ENCODE peak calls at places on chromosomes 16 and 17, in four cellular contexts. C, A, U and Y are unnamed samples.

GRCh38 chr16:67254809-67255552 is 6.2 kb downstream of the SLC9A5 start:
- DNase-seq in C (peak; percentile 49), U (no peak), A (no peak), Y (no peak)

GRCh38 chr17:67365762-67366192 is 600 bp downstream of the PSMD12 start:
- DNase-seq in U (peak; percentile 61), C (peak; percentile 26), A (no peak), Y (no peak)

GRCh38 chr17:14859521-14859920 is 405.6 kb downstream of the PMP22 start:
- DNase-seq in C (no peak), U (no peak), A (no peak), Y (no peak)

GRCh38 chr17:41873559-41874292 is 8.5 kb upstream of the KLHL11 start:
- DNase-seq in U (no peak), C (no peak), A (no peak), Y (no peak)

GRCh38 chr17:31549121-31549524 is 157.6 kb downstream of the RAB11FIP4 start:
- DNase-seq in C (no peak), A (no peak), U (peak; percentile 31), Y (no peak)

GRCh38 chr16:74107795-74108610 is 188.6 kb upstream of the PSMD7 start:
- DNase-seq in C (peak; percentile 40), A (peak; percentile 80), U (peak; percentile 61), Y (peak; percentile 57)

GRCh38 chr17:82964851-82965341 is 114.5 kb upstream of the METRNL start:
- DNase-seq in C (no peak), U (no peak), A (no peak), Y (no peak)

GRCh38 chr16:85126731-85127662 is 14.7 kb upstream of the CIBAR2 start:
- DNase-seq in C (peak; percentile 64), A (peak; percentile 45), U (no peak), Y (peak; percentile 47)

GRCh38 chr16:61862221-61862620 is 174.0 kb downstream of the CDH8 start:
- DNase-seq in U (no peak), C (no peak), A (no peak), Y (no peak)

GRCh38 chr17:17694229-17695081 is 13.2 kb downstream of the RAI1 start:
- DNase-seq in A (peak; percentile 70), U (peak; percentile 45), C (peak; percentile 90), Y (peak; percentile 82)

GRCh38 chr16:85418978-85419491 is 194.1 kb upstream of the GSE1 start:
- DNase-seq in A (peak; percentile 28), C (no peak), U (no peak), Y (no peak)

GRCh38 chr17:40415390-40415789 is 2.3 kb downstream of the TOP2A start:
- DNase-seq in C (no peak), U (peak; percentile 38), A (no peak), Y (no peak)

DNA sequence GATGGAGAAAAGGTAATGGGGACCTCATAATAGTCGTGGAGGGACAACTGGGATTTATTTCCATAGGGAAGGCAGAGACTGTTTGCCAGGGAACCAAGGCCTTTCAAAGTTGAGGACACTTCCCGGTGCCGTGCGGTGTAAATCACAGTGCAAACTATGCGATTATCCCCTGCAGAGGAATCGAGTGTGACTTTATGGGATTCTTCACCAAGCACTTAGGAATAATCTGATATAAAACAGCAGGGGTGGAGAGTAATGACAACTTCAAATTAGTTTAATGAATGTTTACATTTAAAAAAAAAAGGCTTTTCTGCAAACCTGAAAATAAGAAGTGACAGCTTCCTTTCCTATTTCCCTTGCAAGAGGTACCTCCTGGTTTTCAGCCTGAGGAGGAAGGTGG is 538.2 kb downstream of the MAF start:
- DNase-seq in U (no peak), A (no peak), C (no peak), Y (peak; percentile 34)
- TF ChIP-seq ELF4 in U (no peak), A (no peak), C (no peak), Y (no peak)

GRCh38 chr17:3792481-3792880 is 8.5 kb downstream of the ITGAE start:
- DNase-seq in U (no peak), C (no peak), A (no peak), Y (no peak)
- TF ChIP-seq ELF4 in U (no peak), C (no peak), A (no peak), Y (no peak)

GRCh38 chr17:74491645-74492044 is 25.2 kb downstream of the CD300A start:
- DNase-seq in A (no peak), C (peak; percentile 1), U (no peak), Y (no peak)
- TF ChIP-seq ELF4 in A (no peak), C (no peak), U (no peak), Y (no peak)

GRCh38 chr17:76695059-76695892 is 15.5 kb downstream of the MXRA7 start:
- DNase-seq in A (no peak), C (no peak), U (no peak), Y (no peak)

GRCh38 chr17:76700290-76700626 is 10.5 kb downstream of the MXRA7 start:
- DNase-seq in A (no peak), C (no peak), U (no peak), Y (no peak)

GRCh38 chr17:76700627-76701470 is 9.9 kb downstream of the MXRA7 start:
- DNase-seq in C (no peak), U (peak; percentile 86), A (peak; percentile 41), Y (no peak)

GRCh38 chr17:76697702-76698465 is 12.9 kb downstream of the MXRA7 start:
- DNase-seq in U (no peak), C (peak; percentile 67), A (no peak), Y (peak; percentile 71)

DNA sequence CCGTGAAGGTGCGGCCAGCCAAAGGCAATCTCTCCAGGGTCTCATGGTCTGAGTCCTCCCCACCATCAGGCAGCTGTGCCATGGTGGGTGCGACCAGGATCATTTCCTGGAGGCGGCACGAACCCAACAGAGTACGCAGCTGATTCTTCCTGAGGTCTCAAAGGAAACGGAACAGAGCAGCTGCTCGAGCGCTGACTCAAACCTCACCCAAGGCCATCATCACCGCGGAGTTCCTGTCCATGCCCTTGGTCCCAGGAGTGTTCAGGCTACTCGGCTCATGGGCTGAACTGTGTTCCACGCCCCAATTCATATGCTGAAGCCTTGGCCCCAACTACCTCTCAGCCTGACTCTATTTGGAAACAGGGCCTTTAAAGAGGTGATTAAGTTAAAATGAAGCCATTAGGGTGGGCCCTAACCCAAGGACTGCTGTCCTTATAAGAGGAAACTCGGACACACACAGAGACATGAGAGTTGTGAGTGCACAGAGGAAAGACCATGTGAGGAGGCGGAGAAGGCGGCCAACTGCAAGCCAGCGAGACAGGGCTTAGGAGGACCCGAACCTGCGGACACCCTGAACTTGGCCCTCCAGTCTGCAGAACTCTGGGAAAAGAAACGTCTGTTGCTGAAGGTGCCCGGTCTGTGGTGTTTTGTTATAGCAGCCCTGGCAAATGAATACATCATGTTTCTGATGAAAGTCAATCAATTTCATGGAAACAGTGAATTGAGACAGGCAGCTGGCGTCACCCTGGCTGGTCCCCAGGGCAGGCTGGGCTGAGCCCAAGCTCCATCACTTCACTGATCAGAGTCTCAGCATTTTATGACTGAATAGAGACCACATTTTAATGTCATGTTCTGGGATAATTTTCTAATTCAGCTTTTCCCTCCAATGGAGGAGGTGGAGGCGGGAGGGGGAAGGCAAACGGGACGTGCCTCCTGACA is 13.7 kb downstream of the MXRA7 start:
- DNase-seq in C (no peak), U (peak; percentile 66), A (no peak), Y (no peak)
- TF ChIP-seq ELF4 in C (no peak), U (no peak), A (no peak), Y (no peak)

DNA sequence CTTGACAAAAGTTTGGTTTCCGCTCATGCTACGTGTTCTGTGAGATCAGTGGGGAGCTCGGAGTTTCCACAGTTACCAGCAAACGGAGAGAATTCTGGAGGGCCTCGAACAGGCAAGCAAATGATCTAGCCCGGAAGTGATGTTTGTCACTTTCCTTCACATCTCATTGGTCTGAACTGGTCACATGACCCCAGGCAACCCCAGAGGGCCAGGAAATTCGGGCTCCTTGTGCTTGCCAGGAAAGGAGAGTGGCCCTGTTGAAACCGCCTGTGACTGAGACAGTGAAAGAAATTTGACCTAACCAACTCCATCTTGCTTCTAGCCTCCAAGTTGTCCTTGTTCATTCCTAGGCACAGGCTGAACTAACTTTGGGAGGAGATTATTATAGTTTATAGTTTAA is 23.0 kb downstream of the SPPL2C start:
- DNase-seq in A (no peak), C (peak; percentile 81), U (peak; percentile 20), Y (peak; percentile 41)
- TF ChIP-seq ELF4 in A (no peak), C (no peak), U (no peak), Y (no peak)

GRCh38 chr16:28925386-28926228 is 569 bp upstream of the RABEP2 start:
- DNase-seq in U (peak; percentile 73), C (peak; percentile 72), A (no peak), Y (peak; percentile 72)
- TF ChIP-seq ELF4 in U (peak; percentile 88), C (peak; percentile 91), A (no peak), Y (no peak)

GRCh38 chr16:71777329-71777728 is 31.3 kb downstream of the AP1G1 start:
- DNase-seq in U (no peak), C (no peak), A (no peak), Y (no peak)

GRCh38 chr16:71778780-71779179 is 29.9 kb downstream of the AP1G1 start:
- DNase-seq in A (no peak), U (no peak), C (no peak), Y (no peak)

GRCh38 chr16:71780521-71781089 is 28.0 kb downstream of the AP1G1 start:
- DNase-seq in U (no peak), C (no peak), A (no peak), Y (no peak)

GRCh38 chr16:71784093-71784492 is 24.5 kb downstream of the AP1G1 start:
- DNase-seq in C (no peak), A (no peak), U (no peak), Y (no peak)

GRCh38 chr16:71781741-71782140 is 26.9 kb downstream of the AP1G1 start:
- DNase-seq in A (no peak), C (no peak), U (peak; percentile 21), Y (no peak)
- TF ChIP-seq ELF4 in A (no peak), C (no peak), U (no peak), Y (no peak)

GRCh38 chr17:43988301-43988700 is 16.1 kb upstream of the NAGS start:
- DNase-seq in A (no peak), C (no peak), U (no peak), Y (no peak)
- TF ChIP-seq ELF4 in A (no peak), C (no peak), U (no peak), Y (no peak)

GRCh38 chr16:10993649-10994048 is 49.3 kb downstream of the CLEC16A start:
- DNase-seq in A (no peak), U (no peak), C (no peak), Y (no peak)

GRCh38 chr16:10994571-10994970 is 50.2 kb downstream of the CLEC16A start:
- DNase-seq in C (no peak), A (no peak), U (no peak), Y (no peak)

GRCh38 chr16:10990378-10990777 is 46.0 kb downstream of the CLEC16A start:
- DNase-seq in C (no peak), U (no peak), A (no peak), Y (no peak)

GRCh38 chr16:10992112-10992511 is 47.7 kb downstream of the CLEC16A start:
- DNase-seq in A (no peak), C (no peak), U (no peak), Y (no peak)

DNA sequence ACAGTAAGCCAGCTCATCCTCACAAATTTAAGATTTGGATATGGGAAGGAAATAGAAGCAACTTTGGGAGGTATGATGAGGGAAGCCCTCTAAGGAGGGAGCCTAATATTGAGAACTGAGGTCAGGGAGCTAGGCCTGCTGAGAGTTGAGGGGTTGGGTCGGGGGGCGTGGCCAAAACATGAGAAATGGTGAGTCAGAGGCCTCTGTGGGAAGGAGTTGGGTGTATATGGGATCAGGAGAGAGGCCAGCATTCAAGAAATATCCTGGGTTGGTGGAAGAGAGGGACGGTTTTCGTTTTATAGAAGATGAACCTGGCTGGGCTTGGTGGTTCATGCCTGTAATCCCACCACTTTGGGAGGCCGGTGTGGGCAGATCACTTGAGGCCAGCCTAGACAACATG is 48.4 kb downstream of the CLEC16A start:
- DNase-seq in A (no peak), C (peak; percentile 76), U (no peak), Y (no peak)
- TF ChIP-seq ELF4 in A (no peak), C (no peak), U (no peak), Y (no peak)